ENCODE peak calls at places on chromosomes 7 and 10, in seven cellular contexts. Q is HCT116, I is GM12878, N is lower lobe of right lung, X is chondrocyte, R is progenitor cell of endocrine pancreas, K is dorsolateral prefrontal cortex. J is an unnamed sample.

GRCh38 chr7:85018498-85018897 is 168.4 kb downstream of the SEMA3D start:
- DNase-seq in Q (no peak), I (no peak), N (no peak), X (no peak), R (no peak), K (no peak), J (no peak)

GRCh38 chr7:88357794-88358533 is 51.3 kb upstream of the STEAP4 start:
- DNase-seq in Q (no peak), I (no peak), N (no peak), X (no peak), R (no peak), K (no peak), J (no peak)

GRCh38 chr7:114703677-114704076 is 218.2 kb upstream of the MDFIC start:
- DNase-seq in Q (no peak), I (no peak), N (no peak), X (no peak), R (no peak), K (no peak), J (no peak)

GRCh38 chr7:44216521-44217030 is 15.8 kb downstream of the YKT6 start:
- DNase-seq in Q (no peak), I (no peak), N (no peak), X (peak), R (no peak), K (no peak), J (no peak)

GRCh38 chr7:33872870-33873269 is 32.5 kb upstream of the BMPER start:
- DNase-seq in Q (no peak), I (no peak), N (no peak), X (no peak), R (no peak), K (no peak), J (no peak)

GRCh38 chr10:73893386-73893785 is 17.5 kb upstream of the PLAU start:
- DNase-seq in Q (no peak), I (no peak), N (no peak), X (no peak), R (no peak), K (no peak), J (no peak)

GRCh38 chr7:37421820-37422219 is 26.8 kb downstream of the ELMO1 start:
- DNase-seq in Q (no peak), I (no peak), N (no peak), X (no peak), R (no peak), K (no peak), J (no peak)

GRCh38 chr10:68666280-68666760 is 54.7 kb upstream of the CCAR1 start:
- DNase-seq in Q (no peak), I (no peak), N (no peak), X (no peak), R (no peak), K (no peak), J (no peak)

GRCh38 chr10:104689547-104689946 is 48.5 kb downstream of the SORCS3 start:
- DNase-seq in Q (no peak), I (no peak), N (no peak), X (no peak), R (no peak), K (no peak), J (no peak)

GRCh38 chr7:27181176-27181520 is 3.9 kb downstream of the HOXA11 start:
- DNase-seq in Q (no peak), I (no peak), N (no peak), X (no peak), R (no peak), K (no peak), J (no peak)

GRCh38 chr10:114172241-114172640 is 1.8 kb downstream of the CCDC186 start:
- DNase-seq in Q (no peak), I (no peak), N (no peak), X (no peak), R (no peak), K (no peak), J (no peak)

GRCh38 chr7:68429376-68430117 is 1168.7 kb upstream of the AUTS2 start:
- DNase-seq in Q (no peak), I (no peak), N (no peak), X (no peak), R (no peak), K (no peak), J (no peak)

GRCh38 chr10:52864459-52865106 is 92.0 kb upstream of the MBL2 start:
- DNase-seq in Q (no peak), I (no peak), N (no peak), X (no peak), R (no peak), K (no peak), J (no peak)

GRCh38 chr7:51613911-51614344 is 297.3 kb upstream of the COBL start:
- DNase-seq in Q (no peak), I (no peak), N (no peak), X (no peak), R (no peak), K (no peak), J (no peak)

GRCh38 chr10:107970512-107970911 is 806.0 kb upstream of the SORCS1 start:
- DNase-seq in Q (no peak), I (no peak), N (no peak), X (no peak), R (no peak), K (no peak), J (no peak)

GRCh38 chr10:11345224-11346054 is 266.0 kb downstream of the USP6NL start:
- DNase-seq in Q (peak), I (peak), N (peak), X (no peak), R (no peak), K (no peak), J (no peak)

GRCh38 chr7:69373171-69374035 is 224.9 kb upstream of the AUTS2 start:
- DNase-seq in Q (no peak), I (no peak), N (no peak), X (no peak), R (no peak), K (no peak), J (no peak)

GRCh38 chr10:98368644-98369043 is 46.3 kb downstream of the PYROXD2 start:
- DNase-seq in Q (no peak), I (no peak), N (no peak), X (no peak), R (no peak), K (no peak), J (no peak)

GRCh38 chr10:111084346-111085255 is 7.8 kb downstream of the ADRA2A start:
- DNase-seq in Q (no peak), I (no peak), N (no peak), X (no peak), R (no peak), K (no peak), J (no peak)

GRCh38 chr10:111211756-111212155 is 134.9 kb downstream of the ADRA2A start:
- DNase-seq in Q (no peak), I (no peak), N (no peak), X (no peak), R (no peak), K (no peak), J (no peak)

GRCh38 chr7:94405506-94405905 is 10.8 kb downstream of the COL1A2 start:
- DNase-seq in Q (no peak), I (no peak), N (no peak), X (no peak), R (no peak), K (no peak), J (no peak)

GRCh38 chr10:105707603-105708002 is 1066.5 kb downstream of the SORCS3 start:
- DNase-seq in Q (no peak), I (no peak), N (no peak), X (no peak), R (no peak), K (no peak), J (no peak)

GRCh38 chr10:124719213-124719851 is 24.8 kb downstream of the FAM53B start:
- DNase-seq in Q (no peak), I (peak), N (no peak), X (no peak), R (no peak), K (peak), J (no peak)

GRCh38 chr10:102712843-102713242 is 1.4 kb downstream of the ARL3 start:
- DNase-seq in Q (no peak), I (no peak), N (no peak), X (no peak), R (no peak), K (no peak), J (no peak)

GRCh38 chr7:110170762-110171161 is 920.2 kb upstream of the LRRN3 start:
- DNase-seq in Q (no peak), I (no peak), N (no peak), X (no peak), R (no peak), K (no peak), J (no peak)

GRCh38 chr7:28858895-28859294 is 99.2 kb downstream of the TRIL start:
- DNase-seq in Q (no peak), I (no peak), N (no peak), X (no peak), R (no peak), K (no peak), J (no peak)

GRCh38 chr7:27113991-27114866 is 11.7 kb upstream of the HOXA2 start:
- DNase-seq in Q (no peak), I (no peak), N (no peak), X (no peak), R (no peak), K (no peak), J (peak)

GRCh38 chr7:44147026-44147881 is 6.1 kb upstream of the MYL7 start:
- DNase-seq in Q (no peak), I (no peak), N (no peak), X (no peak), R (no peak), K (peak), J (no peak)

GRCh38 chr10:95289003-95289920 is 1.5 kb downstream of the PDLIM1 start:
- DNase-seq in Q (no peak), I (no peak), N (no peak), X (no peak), R (no peak), K (no peak), J (no peak)

GRCh38 chr10:44281089-44281613 is 103.7 kb downstream of the CXCL12 start:
- DNase-seq in Q (no peak), I (no peak), N (no peak), X (no peak), R (no peak), K (no peak), J (no peak)

GRCh38 chr10:44282606-44283300 is 102.1 kb downstream of the CXCL12 start:
- DNase-seq in Q (no peak), I (no peak), N (no peak), X (no peak), R (no peak), K (no peak), J (no peak)

GRCh38 chr10:44287408-44287807 is 97.5 kb downstream of the CXCL12 start:
- DNase-seq in Q (no peak), I (no peak), N (no peak), X (no peak), R (no peak), K (no peak), J (no peak)

GRCh38 chr10:44281662-44282061 is 103.2 kb downstream of the CXCL12 start:
- DNase-seq in Q (no peak), I (no peak), N (no peak), X (no peak), R (no peak), K (no peak), J (no peak)

GRCh38 chr10:44284198-44285084 is 100.5 kb downstream of the CXCL12 start:
- DNase-seq in Q (no peak), I (no peak), N (no peak), X (no peak), R (no peak), K (no peak), J (no peak)
- TF ChIP-seq CTCF in Q (no peak), I (no peak), N (peak), X (no peak), R (peak), K (no peak), J (no peak)

GRCh38 chr7:66837007-66837406 is 84.0 kb upstream of the TMEM248 start:
- DNase-seq in Q (peak), I (no peak), N (peak), X (peak), R (no peak), K (no peak), J (no peak)
- TF ChIP-seq CTCF in Q (peak), I (peak), N (no peak), X (peak), R (peak), K (no peak), J (peak)

DNA sequence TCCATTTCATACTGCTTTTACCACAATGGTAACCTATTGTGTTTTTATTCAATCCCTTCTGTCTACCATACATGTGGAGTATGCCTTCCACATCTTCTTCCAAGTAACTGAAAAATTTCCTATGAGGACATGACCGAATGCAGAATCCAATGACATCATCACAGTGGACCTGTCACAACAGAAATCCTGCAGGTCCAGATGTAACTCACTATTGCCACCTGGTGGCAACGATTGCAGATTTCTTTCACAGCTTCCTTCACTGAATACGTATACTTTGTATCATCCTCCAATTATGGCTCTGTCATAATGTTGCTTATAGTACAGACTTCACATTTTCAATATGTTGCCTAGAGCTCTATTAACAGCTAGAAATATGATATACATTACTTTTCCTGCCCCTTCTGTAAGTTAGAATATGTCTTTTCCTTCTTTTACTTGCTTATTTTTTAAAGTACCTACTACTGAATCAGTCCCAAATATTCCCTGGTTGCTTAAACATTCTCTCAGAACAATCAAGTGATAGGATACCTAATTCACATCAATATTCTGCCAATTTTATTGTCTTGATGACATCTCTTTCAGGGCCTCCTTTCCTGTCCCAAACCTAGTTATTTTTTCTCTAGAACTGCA is 45.4 kb downstream of the SLC13A1 start:
- DNase-seq in Q (peak), I (peak), N (no peak), X (no peak), R (peak), K (peak), J (peak)
- TF ChIP-seq CTCF in Q (peak), I (peak), N (peak), X (peak), R (peak), K (peak), J (peak)

DNA sequence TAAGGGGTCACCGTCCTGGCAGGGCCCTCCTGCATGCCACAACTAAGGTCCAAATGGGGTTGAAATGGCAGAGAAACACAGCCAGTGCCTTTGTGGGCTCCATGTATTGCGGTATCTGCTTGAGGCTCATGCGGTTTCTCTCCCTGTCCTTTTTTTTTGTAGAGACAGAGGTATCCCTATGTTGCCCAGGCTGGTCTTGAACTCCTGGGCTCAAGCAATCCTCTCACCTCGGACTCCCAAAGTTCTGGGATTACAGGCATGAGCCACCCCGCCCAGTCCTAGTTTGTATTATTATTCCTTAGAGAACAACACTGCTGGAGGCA is 64.1 kb upstream of the WAPL start:
- DNase-seq in Q (no peak), I (no peak), N (no peak), X (no peak), R (no peak), K (no peak), J (no peak)
- TF ChIP-seq CTCF in Q (no peak), I (no peak), N (no peak), X (no peak), R (no peak), K (no peak), J (no peak)

GRCh38 chr7:133051719-133052118 is 30.2 kb downstream of the CHCHD3 start:
- DNase-seq in Q (no peak), I (no peak), N (no peak), X (no peak), R (no peak), K (no peak), J (no peak)

GRCh38 chr7:133050200-133050995 is 31.5 kb downstream of the CHCHD3 start:
- DNase-seq in Q (no peak), I (no peak), N (no peak), X (no peak), R (no peak), K (no peak), J (no peak)

GRCh38 chr7:133052826-133053225 is 29.1 kb downstream of the CHCHD3 start:
- DNase-seq in Q (no peak), I (no peak), N (no peak), X (no peak), R (no peak), K (no peak), J (no peak)

GRCh38 chr7:133052357-133052756 is 29.5 kb downstream of the CHCHD3 start:
- DNase-seq in Q (no peak), I (no peak), N (no peak), X (no peak), R (no peak), K (no peak), J (no peak)

GRCh38 chr7:133051066-133051465 is 30.8 kb downstream of the CHCHD3 start:
- DNase-seq in Q (no peak), I (no peak), N (no peak), X (no peak), R (no peak), K (no peak), J (no peak)
- TF ChIP-seq CTCF in Q (peak), I (peak), N (peak), X (peak), R (peak), K (no peak), J (no peak)

GRCh38 chr10:15368456-15368855 is 2.6 kb downstream of the FAM171A1 start:
- DNase-seq in Q (no peak), I (no peak), N (no peak), X (no peak), R (no peak), K (no peak), J (no peak)

GRCh38 chr10:15373199-15373598 is 2.1 kb upstream of the FAM171A1 start:
- DNase-seq in Q (no peak), I (no peak), N (no peak), X (no peak), R (no peak), K (no peak), J (no peak)

GRCh38 chr10:15369642-15370211 is 1.4 kb downstream of the FAM171A1 start:
- DNase-seq in Q (no peak), I (no peak), N (no peak), X (no peak), R (no peak), K (peak), J (no peak)

GRCh38 chr10:15370212-15370740 is 813 bp downstream of the FAM171A1 start:
- DNase-seq in Q (no peak), I (no peak), N (no peak), X (no peak), R (peak), K (no peak), J (peak)

DNA sequence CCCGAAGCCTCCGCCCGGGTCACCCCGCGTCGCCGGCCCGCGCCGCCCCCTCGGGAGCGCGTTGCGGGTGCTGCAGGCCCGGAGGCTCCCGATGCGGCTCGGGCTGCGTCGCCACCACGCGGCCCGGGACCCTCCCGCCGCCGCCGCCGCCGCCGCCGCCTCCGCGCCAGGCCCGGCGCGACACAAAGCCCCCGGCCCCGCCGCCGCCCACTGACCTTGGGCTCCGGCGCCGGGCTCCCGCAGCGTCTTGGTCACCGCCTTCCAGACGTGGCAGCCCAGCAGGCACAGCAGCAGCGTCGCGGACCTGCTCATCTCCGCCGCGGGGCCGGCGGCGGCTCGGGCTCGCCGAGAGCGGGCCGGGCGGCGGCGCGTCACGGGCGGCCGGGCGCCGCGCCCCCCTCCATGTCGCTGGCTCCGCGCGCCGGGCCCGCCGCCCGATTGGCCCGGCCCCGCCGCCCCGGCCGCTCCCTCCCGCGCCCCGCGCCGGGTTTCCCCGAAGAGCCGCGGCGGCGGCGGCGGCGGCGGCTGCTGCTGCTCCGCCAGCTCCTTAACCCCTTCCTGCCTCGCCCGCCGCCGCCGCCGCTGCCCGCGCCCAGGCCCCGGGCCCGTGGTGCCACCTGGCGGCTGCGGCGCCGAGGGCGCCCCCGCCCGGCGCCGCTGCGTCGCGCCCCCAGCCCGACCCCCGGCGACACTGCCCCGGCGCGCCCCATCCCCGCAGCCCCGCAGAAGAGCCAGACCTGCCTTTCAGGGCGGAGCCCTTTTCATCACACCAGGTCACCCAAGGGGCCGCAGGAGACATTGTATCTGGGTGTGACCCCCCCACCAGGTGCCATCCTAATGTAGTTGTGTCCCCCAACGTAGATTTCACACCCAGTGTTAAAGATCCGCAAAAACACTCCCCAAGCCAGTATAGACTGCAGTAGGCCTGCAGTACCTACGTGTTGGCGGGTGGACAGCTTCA is at the start of gene FAM171A1:
- DNase-seq in Q (no peak), I (no peak), N (peak), X (no peak), R (peak), K (no peak), J (peak)
- TF ChIP-seq CTCF in Q (peak), I (peak), N (no peak), X (peak), R (peak), K (no peak), J (no peak)

J was measured in mesothelial cell of epicardium.